ENCODE peak calls at places on chromosomes 4 and X, in four cellular contexts. One of them, this sample, is unnamed.

GRCh38 chr4:31538877-31539276 is 818.7 kb downstream of the PCDH7 start:
- DNase-seq in fibroblast of pulmonary artery: no peak
- DNase-seq in AG04449: no peak
- DNase-seq in hepatocyte: no peak
- DNase-seq in this sample: no peak

GRCh38 chrX:29172880-29173279 is 585.6 kb downstream of the IL1RAPL1 start:
- DNase-seq in fibroblast of pulmonary artery: peak; percentile 90
- DNase-seq in hepatocyte: no peak
- DNase-seq in AG04449: no peak
- DNase-seq in this sample: no peak

GRCh38 chrX:13007519-13008188 is 32.7 kb downstream of the TMSB4X start:
- DNase-seq in AG04449: no peak
- DNase-seq in hepatocyte: no peak
- DNase-seq in fibroblast of pulmonary artery: peak; percentile 70
- DNase-seq in this sample: no peak

GRCh38 chr4:84573738-84574720 is 8.9 kb upstream of the CDS1 start:
- DNase-seq in AG04449: no peak
- DNase-seq in fibroblast of pulmonary artery: no peak
- DNase-seq in hepatocyte: no peak
- DNase-seq in this sample: no peak

GRCh38 chr4:98642991-98643426 is 15.4 kb downstream of the TSPAN5 start:
- DNase-seq in AG04449: no peak
- DNase-seq in fibroblast of pulmonary artery: peak; percentile 74
- DNase-seq in hepatocyte: peak; percentile 35
- DNase-seq in this sample: no peak

GRCh38 chr4:102390438-102390837 is 45.2 kb upstream of the SLC39A8 start:
- DNase-seq in hepatocyte: no peak
- DNase-seq in AG04449: no peak
- DNase-seq in fibroblast of pulmonary artery: peak; percentile 44
- DNase-seq in this sample: peak; percentile 14

GRCh38 chrX:141811438-141811837 is 26.7 kb upstream of the MAGEC3 start:
- DNase-seq in fibroblast of pulmonary artery: no peak
- DNase-seq in AG04449: no peak
- DNase-seq in hepatocyte: no peak
- DNase-seq in this sample: no peak

GRCh38 chr4:165928601-165929000 is 55.6 kb downstream of the TLL1 start:
- DNase-seq in AG04449: no peak
- DNase-seq in fibroblast of pulmonary artery: no peak
- DNase-seq in hepatocyte: no peak
- DNase-seq in this sample: no peak

GRCh38 chr4:138789796-138790195 is 225.8 kb upstream of the NOCT start:
- DNase-seq in AG04449: no peak
- DNase-seq in fibroblast of pulmonary artery: no peak
- DNase-seq in hepatocyte: no peak
- DNase-seq in this sample: no peak

GRCh38 chrX:16278927-16279326 is 111.6 kb downstream of the MAGEB17 start:
- DNase-seq in AG04449: no peak
- DNase-seq in fibroblast of pulmonary artery: no peak
- DNase-seq in hepatocyte: no peak
- DNase-seq in this sample: no peak

GRCh38 chr4:85929926-85930325 is 429.9 kb downstream of the MAPK10 start:
- DNase-seq in AG04449: no peak
- DNase-seq in fibroblast of pulmonary artery: no peak
- DNase-seq in hepatocyte: peak; percentile 40
- DNase-seq in this sample: no peak

GRCh38 chr4:159027535-159027934 is 75.3 kb upstream of the RAPGEF2 start:
- DNase-seq in AG04449: no peak
- DNase-seq in hepatocyte: no peak
- DNase-seq in fibroblast of pulmonary artery: peak; percentile 19
- DNase-seq in this sample: no peak

GRCh38 chr4:42280327-42281095 is 116.8 kb upstream of the SHISA3 start:
- DNase-seq in AG04449: no peak
- DNase-seq in hepatocyte: peak; percentile 37
- DNase-seq in fibroblast of pulmonary artery: peak; percentile 57
- DNase-seq in this sample: peak; percentile 62

GRCh38 chr4:185642907-185643306 is 107.6 kb upstream of the PDLIM3 start:
- DNase-seq in hepatocyte: no peak
- DNase-seq in fibroblast of pulmonary artery: no peak
- DNase-seq in AG04449: no peak
- DNase-seq in this sample: no peak

GRCh38 chrX:134717698-134718328 is 59.5 kb upstream of the PLAC1 start:
- DNase-seq in fibroblast of pulmonary artery: peak; percentile 48
- DNase-seq in hepatocyte: no peak
- DNase-seq in AG04449: no peak
- DNase-seq in this sample: no peak

GRCh38 chr4:66852843-66853242 is 692.5 kb downstream of the CENPC start:
- DNase-seq in hepatocyte: no peak
- DNase-seq in fibroblast of pulmonary artery: no peak
- DNase-seq in AG04449: no peak
- DNase-seq in this sample: no peak

GRCh38 chr4:73894021-73894420 is 24.8 kb downstream of the CXCL1 start:
- DNase-seq in AG04449: no peak
- DNase-seq in fibroblast of pulmonary artery: no peak
- DNase-seq in hepatocyte: no peak
- DNase-seq in this sample: no peak

GRCh38 chr4:130646886-130647285 is 1550.9 kb downstream of the C4orf33 start:
- DNase-seq in hepatocyte: no peak
- DNase-seq in fibroblast of pulmonary artery: no peak
- DNase-seq in AG04449: no peak
- DNase-seq in this sample: no peak

GRCh38 chr4:115871596-115871995 is 758.2 kb upstream of the NDST4 start:
- DNase-seq in fibroblast of pulmonary artery: no peak
- DNase-seq in hepatocyte: no peak
- DNase-seq in AG04449: no peak
- DNase-seq in this sample: no peak

GRCh38 chr4:156976147-156976546 is 4.5 kb upstream of the PDGFC start:
- DNase-seq in fibroblast of pulmonary artery: peak; percentile 86
- DNase-seq in AG04449: no peak
- DNase-seq in hepatocyte: no peak
- DNase-seq in this sample: no peak

GRCh38 chr4:189769131-189769530 is 171.5 kb upstream of the FRG1 start:
- DNase-seq in hepatocyte: no peak
- DNase-seq in fibroblast of pulmonary artery: no peak
- DNase-seq in AG04449: no peak
- DNase-seq in this sample: no peak

GRCh38 chr4:187139116-187139515 is 415.5 kb upstream of the FAT1 start:
- DNase-seq in fibroblast of pulmonary artery: no peak
- DNase-seq in hepatocyte: no peak
- DNase-seq in AG04449: no peak
- DNase-seq in this sample: no peak

GRCh38 chr4:40515398-40516293 is 114.0 kb downstream of the RBM47 start:
- DNase-seq in AG04449: no peak
- DNase-seq in hepatocyte: peak; percentile 86
- DNase-seq in fibroblast of pulmonary artery: peak; percentile 30
- DNase-seq in this sample: peak; percentile 84

GRCh38 chrX:42151808-42152207 is 228.5 kb upstream of the CASK start:
- DNase-seq in fibroblast of pulmonary artery: no peak
- DNase-seq in hepatocyte: no peak
- DNase-seq in AG04449: no peak
- DNase-seq in this sample: no peak

GRCh38 chrX:120468479-120468824 is 644 bp downstream of the LAMP2 start:
- DNase-seq in fibroblast of pulmonary artery: no peak
- DNase-seq in AG04449: no peak
- DNase-seq in hepatocyte: no peak
- DNase-seq in this sample: no peak

GRCh38 chrX:70439016-70439415 is 5.6 kb upstream of the DLG3 start:
- DNase-seq in AG04449: no peak
- DNase-seq in hepatocyte: no peak
- DNase-seq in fibroblast of pulmonary artery: peak; percentile 15
- DNase-seq in this sample: no peak

GRCh38 chr4:108030332-108030731 is 40.6 kb downstream of the HADH start:
- DNase-seq in AG04449: peak; percentile 21
- DNase-seq in hepatocyte: peak; percentile 71
- DNase-seq in fibroblast of pulmonary artery: peak; percentile 77
- DNase-seq in this sample: peak; percentile 76

GRCh38 chr4:76002176-76002575 is 5.1 kb downstream of the CXCL9 start:
- DNase-seq in AG04449: no peak
- DNase-seq in hepatocyte: peak; percentile 41
- DNase-seq in fibroblast of pulmonary artery: peak; percentile 54
- DNase-seq in this sample: no peak

GRCh38 chr4:103996059-103996458 is 276.3 kb upstream of the TACR3 start:
- DNase-seq in fibroblast of pulmonary artery: peak; percentile 11
- DNase-seq in AG04449: no peak
- DNase-seq in hepatocyte: peak; percentile 18
- DNase-seq in this sample: no peak

GRCh38 chr4:13264126-13264525 is 220.0 kb downstream of the RAB28 start:
- DNase-seq in fibroblast of pulmonary artery: no peak
- DNase-seq in hepatocyte: no peak
- DNase-seq in AG04449: no peak
- DNase-seq in this sample: no peak

GRCh38 chrX:154658187-154658586 is 4.8 kb upstream of the CTAG2 start:
- DNase-seq in AG04449: no peak
- DNase-seq in fibroblast of pulmonary artery: no peak
- DNase-seq in hepatocyte: peak; percentile 1
- DNase-seq in this sample: no peak

GRCh38 chrX:148376342-148376741 is 124.1 kb upstream of the AFF2 start:
- DNase-seq in fibroblast of pulmonary artery: no peak
- DNase-seq in hepatocyte: no peak
- DNase-seq in AG04449: no peak
- DNase-seq in this sample: no peak

GRCh38 chr4:119103263-119103662 is 32.4 kb upstream of the MYOZ2 start:
- DNase-seq in fibroblast of pulmonary artery: peak; percentile 98
- DNase-seq in hepatocyte: peak; percentile 68
- DNase-seq in AG04449: peak; percentile 97
- DNase-seq in this sample: no peak

GRCh38 chr4:186831574-186831973 is 107.9 kb upstream of the FAT1 start:
- DNase-seq in hepatocyte: no peak
- DNase-seq in AG04449: no peak
- DNase-seq in fibroblast of pulmonary artery: no peak
- DNase-seq in this sample: no peak

GRCh38 chr4:108058685-108059440 is 69.2 kb downstream of the HADH start:
- DNase-seq in hepatocyte: peak; percentile 61
- DNase-seq in fibroblast of pulmonary artery: peak; percentile 11
- DNase-seq in AG04449: peak; percentile 21
- DNase-seq in this sample: no peak

DNA sequence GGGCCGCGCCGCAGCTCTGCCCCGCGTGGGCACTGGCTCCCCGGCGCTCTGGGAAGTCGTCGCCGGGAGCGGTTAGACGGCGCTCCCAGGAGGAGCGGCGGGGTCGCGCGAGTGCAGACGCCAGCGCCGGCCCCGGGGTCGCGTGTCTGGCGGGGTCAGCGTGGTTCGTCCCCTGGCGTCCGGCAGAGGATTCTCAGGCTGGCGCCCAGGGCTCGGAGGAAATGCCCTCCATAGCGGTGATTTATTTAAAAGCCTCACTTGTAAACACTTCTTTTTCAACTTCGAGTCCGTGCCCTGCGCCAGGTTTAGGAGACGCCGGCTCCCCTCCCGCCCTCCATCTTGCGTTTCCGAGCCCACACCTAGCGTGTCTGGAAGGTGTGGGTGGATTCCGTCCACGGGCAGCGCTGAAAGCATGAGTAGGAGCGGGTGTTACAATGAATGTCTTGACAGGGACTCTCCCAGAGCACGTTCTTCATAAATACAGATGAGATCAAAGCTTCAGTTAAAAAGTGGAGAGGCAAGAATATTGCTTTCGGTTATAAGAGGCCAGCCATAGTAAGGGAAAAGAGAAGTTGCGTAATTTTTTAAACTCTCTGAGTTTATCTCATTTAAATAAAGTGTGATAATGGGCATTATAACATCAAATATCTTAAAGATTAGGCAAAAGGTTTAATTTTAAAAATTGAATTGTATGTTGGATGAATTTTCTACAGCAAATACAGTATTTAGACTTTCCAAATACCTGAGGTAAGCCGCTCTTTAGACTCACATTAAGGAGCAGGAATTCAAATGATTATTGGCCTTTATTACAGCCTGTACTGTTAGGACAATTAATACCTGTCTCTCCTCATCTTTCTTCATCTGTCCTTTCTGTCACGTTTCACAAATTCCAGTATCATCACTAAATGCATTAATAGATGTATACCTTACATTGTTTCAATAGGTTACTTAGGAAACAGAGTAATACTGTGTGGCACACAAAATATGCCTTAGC is 863 bp downstream of the FAM241A start:
- DNase-seq in hepatocyte: peak; percentile 67
- DNase-seq in AG04449: no peak
- DNase-seq in fibroblast of pulmonary artery: peak; percentile 50
- DNase-seq in this sample: peak; percentile 79
- TF ChIP-seq CTCF in hepatocyte: peak; percentile 21
- TF ChIP-seq CTCF in AG04449: peak; percentile 22
- TF ChIP-seq CTCF in fibroblast of pulmonary artery: peak; percentile 11
- TF ChIP-seq CTCF in this sample: no peak

GRCh38 chrX:10390187-10390586 is 230.2 kb downstream of the MID1 start:
- DNase-seq in hepatocyte: no peak
- DNase-seq in fibroblast of pulmonary artery: no peak
- DNase-seq in AG04449: no peak
- DNase-seq in this sample: no peak

GRCh38 chrX:10381218-10381617 is 224.4 kb downstream of the CLCN4 start:
- DNase-seq in AG04449: no peak
- DNase-seq in hepatocyte: no peak
- DNase-seq in fibroblast of pulmonary artery: no peak
- DNase-seq in this sample: no peak

DNA sequence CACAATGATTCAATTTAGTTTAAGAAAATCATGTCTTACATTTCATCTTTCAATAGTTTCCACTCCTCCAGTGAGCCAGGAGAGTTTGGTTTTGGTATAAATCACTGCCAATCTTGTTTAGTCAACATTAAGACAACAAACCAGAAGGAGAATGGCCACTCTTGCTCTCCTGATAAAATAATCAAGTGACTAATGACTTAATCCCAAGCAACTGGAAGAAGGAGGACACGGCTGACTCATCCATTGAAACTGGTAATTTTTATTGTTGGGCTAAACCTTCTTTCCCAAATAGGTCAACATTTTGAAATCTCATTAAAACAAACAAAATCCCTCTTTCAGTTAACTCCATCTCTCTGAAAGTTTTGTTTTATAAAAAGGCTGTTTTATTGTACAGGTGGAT is 230.2 kb downstream of the CLCN4 start:
- DNase-seq in fibroblast of pulmonary artery: peak; percentile 44
- DNase-seq in hepatocyte: no peak
- DNase-seq in AG04449: no peak
- DNase-seq in this sample: no peak
- TF ChIP-seq CTCF in fibroblast of pulmonary artery: no peak
- TF ChIP-seq CTCF in hepatocyte: no peak
- TF ChIP-seq CTCF in AG04449: no peak
- TF ChIP-seq CTCF in this sample: no peak

DNA sequence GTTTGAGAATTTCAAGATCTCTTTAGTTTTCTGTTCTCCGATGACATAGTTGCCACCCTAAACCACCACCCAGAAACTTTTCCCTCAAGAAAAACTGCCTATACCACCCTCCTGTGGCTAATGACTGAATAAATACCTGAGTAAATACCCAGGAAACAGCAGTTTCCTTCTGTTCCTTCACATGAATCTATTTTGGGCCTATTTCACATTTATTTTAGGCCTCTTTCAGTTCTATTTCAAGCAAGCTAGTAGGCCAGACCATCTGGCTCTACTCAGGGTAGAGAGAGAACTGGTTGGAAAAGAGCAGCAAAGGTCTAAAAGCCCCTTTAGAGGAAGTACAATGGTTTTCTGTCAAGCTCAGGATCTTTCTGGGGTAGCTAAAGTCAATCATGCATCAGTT is 23.4 kb downstream of the ARHGEF9 start:
- DNase-seq in AG04449: no peak
- DNase-seq in fibroblast of pulmonary artery: peak; percentile 2
- DNase-seq in hepatocyte: no peak
- DNase-seq in this sample: no peak
- TF ChIP-seq CTCF in AG04449: no peak
- TF ChIP-seq CTCF in fibroblast of pulmonary artery: peak; percentile 6
- TF ChIP-seq CTCF in hepatocyte: peak; percentile 17
- TF ChIP-seq CTCF in this sample: peak; percentile 12

GRCh38 chr4:88212253-88212561 is 53.8 kb upstream of the ABCG2 start:
- DNase-seq in fibroblast of pulmonary artery: no peak
- DNase-seq in AG04449: no peak
- DNase-seq in hepatocyte: no peak
- DNase-seq in this sample: no peak
- TF ChIP-seq CTCF in fibroblast of pulmonary artery: no peak
- TF ChIP-seq CTCF in AG04449: no peak
- TF ChIP-seq CTCF in hepatocyte: no peak
- TF ChIP-seq CTCF in this sample: peak; percentile 3